ENCODE peak calls at places on chromosomes 7 and 10, in eight cellular contexts. A is NCI-H1092 treated with DMSO at 0.1 percent for 48 hours, F is Ammon's horn, M is activated T-cell treated with anti-CD3 and anti-CD28 coated beads for 1 hour, I is RWPE2, X is iris pigment epithelial cell, L is nephron progenitor cell, C is anterior cingulate cortex. P is an unnamed sample.

GRCh38 chr10:126001579-126001978 is 105.2 kb downstream of the FANK1 start:
- DNase-seq in F (no peak), I (no peak), L (no peak), A (no peak), C (no peak), X (no peak), M (no peak), P (no peak)

GRCh38 chr7:98294798-98295382 is 13.4 kb downstream of the BRI3 start:
- DNase-seq in A (peak), X (peak), M (peak), C (no peak), I (peak), L (peak), F (no peak), P (peak)

GRCh38 chr10:5692476-5693358 is 8.1 kb downstream of the TASOR2 start:
- DNase-seq in A (peak), M (peak), C (no peak), I (peak), L (peak), X (peak), F (peak), P (no peak)

GRCh38 chr10:59375990-59376389 is 13.6 kb upstream of the FAM13C start:
- DNase-seq in F (no peak), A (no peak), X (no peak), I (no peak), L (no peak), M (no peak), C (no peak), P (no peak)

GRCh38 chr7:16636533-16637173 is 8.9 kb downstream of the ANKMY2 start:
- DNase-seq in I (no peak), F (no peak), C (no peak), X (peak), A (no peak), L (no peak), M (no peak), P (no peak)

GRCh38 chr7:7177044-7177517 is 5.3 kb upstream of the C1GALT1 start:
- DNase-seq in F (no peak), C (no peak), L (no peak), I (no peak), A (no peak), X (peak), M (no peak), P (no peak)

GRCh38 chr7:5523052-5523711 is 99.5 kb upstream of the TNRC18 start:
- DNase-seq in X (peak), A (no peak), C (no peak), I (peak), M (no peak), F (no peak), L (no peak), P (no peak)

GRCh38 chr7:136104269-136104603 is 127.1 kb upstream of the MTPN start:
- DNase-seq in A (no peak), C (no peak), L (no peak), I (no peak), X (peak), M (no peak), F (no peak), P (no peak)

GRCh38 chr10:19811517-19811916 is 4.7 kb upstream of the PLXDC2 start:
- DNase-seq in L (no peak), I (no peak), A (no peak), M (no peak), C (no peak), F (peak), X (peak), P (no peak)

GRCh38 chr7:2876031-2876862 is 32.1 kb upstream of the GNA12 start:
- DNase-seq in A (peak), L (no peak), M (no peak), I (peak), F (peak), X (peak), C (no peak), P (peak)

GRCh38 chr7:114229251-114229650 is 185.4 kb upstream of the FOXP2 start:
- DNase-seq in A (no peak), F (no peak), C (no peak), L (no peak), M (no peak), X (peak), I (no peak), P (no peak)

GRCh38 chr7:136585954-136586670 is 282.3 kb upstream of the CHRM2 start:
- DNase-seq in X (no peak), F (no peak), L (no peak), I (no peak), A (no peak), C (no peak), M (no peak), P (no peak)

GRCh38 chr10:43307306-43307705 is 40.4 kb upstream of the RASGEF1A start:
- DNase-seq in F (no peak), L (no peak), A (no peak), I (no peak), X (no peak), M (no peak), C (no peak), P (no peak)

GRCh38 chr10:48503293-48503911 is 101.5 kb downstream of the ARHGAP22 start:
- DNase-seq in L (no peak), X (no peak), I (no peak), F (no peak), A (no peak), C (no peak), M (no peak), P (no peak)

GRCh38 chr7:18859331-18859730 is 258.1 kb downstream of the TWIST1 start:
- DNase-seq in C (no peak), F (no peak), X (peak), I (no peak), M (no peak), A (no peak), L (no peak), P (no peak)

GRCh38 chr10:23174075-23174973 is 17.8 kb upstream of the PTF1A start:
- DNase-seq in F (no peak), C (no peak), M (no peak), I (no peak), A (no peak), X (no peak), L (peak), P (no peak)

GRCh38 chr7:22791204-22792158 is 31.2 kb downstream of the TOMM7 start:
- DNase-seq in L (no peak), X (peak), I (no peak), A (no peak), C (no peak), M (no peak), F (no peak), P (no peak)

GRCh38 chr10:55500931-55501559 is 700.0 kb upstream of the PCDH15 start:
- DNase-seq in L (peak), M (no peak), C (no peak), F (no peak), I (no peak), A (no peak), X (peak), P (no peak)

GRCh38 chr7:2632717-2633537 is 1.1 kb downstream of the TTYH3 start:
- DNase-seq in F (peak), A (peak), C (no peak), M (no peak), X (peak), L (peak), I (no peak), P (no peak)

GRCh38 chr7:20268832-20269231 is 51.6 kb upstream of the MACC1 start:
- DNase-seq in A (no peak), M (no peak), L (no peak), X (peak), I (no peak), F (no peak), C (no peak), P (no peak)

GRCh38 chr10:62850646-62851045 is 34.5 kb upstream of the EGR2 start:
- DNase-seq in L (no peak), C (no peak), F (peak), X (no peak), M (no peak), A (no peak), I (no peak), P (no peak)

GRCh38 chr10:62046522-62047239 is 145.2 kb downstream of the ARID5B start:
- DNase-seq in C (no peak), I (no peak), M (no peak), L (peak), F (no peak), A (no peak), X (peak), P (no peak)

GRCh38 chr10:2279666-2280065 is 542.3 kb upstream of the ADARB2 start:
- DNase-seq in L (no peak), I (no peak), F (no peak), A (no peak), M (no peak), C (no peak), X (no peak), P (no peak)

GRCh38 chr10:90204956-90205695 is 503.7 kb downstream of the KIF20B start:
- DNase-seq in A (no peak), I (no peak), F (no peak), C (no peak), X (peak), L (no peak), M (no peak), P (no peak)

GRCh38 chr10:75982611-75983369 is 551.4 kb downstream of the LRMDA start:
- DNase-seq in L (no peak), A (no peak), X (peak), M (no peak), F (peak), C (no peak), I (no peak), P (no peak)

GRCh38 chr7:1022801-1023465 is 21.4 kb upstream of the GPR146 start:
- DNase-seq in A (no peak), I (no peak), C (no peak), M (no peak), F (no peak), X (no peak), L (no peak), P (no peak)

GRCh38 chr10:74766501-74766900 is 59.9 kb upstream of the KAT6B start:
- DNase-seq in I (no peak), M (no peak), L (no peak), X (no peak), F (no peak), A (no peak), C (no peak), P (no peak)

P was measured in amniotic stem cell.